ENCODE peak calls at places on chromosomes 12 and 14, in four cellular contexts. One of them, this sample, is unnamed.
A peak's percentile ranks its signal among the peaks of the same experiment; 100 is the strongest.

GRCh38 chr12:21627924-21628323 is 23.3 kb upstream of the GYS2 start:
- DNase-seq in HepG2: no peak
- DNase-seq in astrocyte of the spinal cord: no peak
- DNase-seq in mucosa of descending colon: no peak
- DNase-seq in this sample: no peak

GRCh38 chr12:83052890-83053541 is 366.3 kb downstream of the TMTC2 start:
- DNase-seq in HepG2: no peak
- DNase-seq in astrocyte of the spinal cord: no peak
- DNase-seq in mucosa of descending colon: no peak
- DNase-seq in this sample: no peak

GRCh38 chr12:6229224-6229748 is 29.1 kb downstream of the CD9 start:
- DNase-seq in HepG2: no peak
- DNase-seq in astrocyte of the spinal cord: no peak
- DNase-seq in mucosa of descending colon: peak; percentile 87
- DNase-seq in this sample: no peak

GRCh38 chr12:6850796-6851152 is 312 bp downstream of the CDCA3 start:
- DNase-seq in HepG2: peak; percentile 51
- DNase-seq in astrocyte of the spinal cord: no peak
- DNase-seq in mucosa of descending colon: no peak
- DNase-seq in this sample: no peak

GRCh38 chr14:73785336-73785833 is 66.2 kb upstream of the PTGR2 start:
- DNase-seq in HepG2: peak; percentile 50
- DNase-seq in astrocyte of the spinal cord: peak; percentile 86
- DNase-seq in mucosa of descending colon: peak; percentile 49
- DNase-seq in this sample: peak; percentile 53

GRCh38 chr14:104657114-104657524 is 32.3 kb upstream of the INF2 start:
- DNase-seq in HepG2: no peak
- DNase-seq in astrocyte of the spinal cord: no peak
- DNase-seq in mucosa of descending colon: peak; percentile 21
- DNase-seq in this sample: no peak

GRCh38 chr12:30782316-30783173 is 27.8 kb upstream of the CAPRIN2 start:
- DNase-seq in HepG2: no peak
- DNase-seq in astrocyte of the spinal cord: no peak
- DNase-seq in mucosa of descending colon: no peak
- DNase-seq in this sample: no peak

GRCh38 chr14:65446159-65446558 is 33.6 kb downstream of the FUT8 start:
- DNase-seq in HepG2: no peak
- DNase-seq in astrocyte of the spinal cord: no peak
- DNase-seq in mucosa of descending colon: no peak
- DNase-seq in this sample: peak; percentile 29

GRCh38 chr14:61517861-61518802 is 177.2 kb upstream of the HIF1A start:
- DNase-seq in HepG2: peak; percentile 68
- DNase-seq in astrocyte of the spinal cord: no peak
- DNase-seq in mucosa of descending colon: peak; percentile 65
- DNase-seq in this sample: no peak

GRCh38 chr12:40181490-40181889 is 43.3 kb upstream of the LRRK2 start:
- DNase-seq in HepG2: no peak
- DNase-seq in astrocyte of the spinal cord: no peak
- DNase-seq in mucosa of descending colon: no peak
- DNase-seq in this sample: no peak

GRCh38 chr14:64190974-64191502 is 103.1 kb downstream of the ESR2 start:
- DNase-seq in HepG2: no peak
- DNase-seq in astrocyte of the spinal cord: no peak
- DNase-seq in mucosa of descending colon: no peak
- DNase-seq in this sample: no peak
- TF ChIP-seq CTCF in HepG2: no peak
- TF ChIP-seq CTCF in astrocyte of the spinal cord: no peak
- TF ChIP-seq CTCF in mucosa of descending colon: no peak
- TF ChIP-seq CTCF in this sample: no peak

GRCh38 chr12:50618864-50619609 is 114.3 kb downstream of the DIP2B start:
- DNase-seq in HepG2: no peak
- DNase-seq in astrocyte of the spinal cord: peak; percentile 69
- DNase-seq in mucosa of descending colon: no peak
- DNase-seq in this sample: no peak
- H3K4me3 ChIP-seq in HepG2: no peak overlapping the region
- H3K4me3 ChIP-seq in astrocyte of the spinal cord: no peak overlapping the region
- H3K4me3 ChIP-seq in mucosa of descending colon: no peak overlapping the region
- H3K4me3 ChIP-seq in this sample: no peak overlapping the region

DNA sequence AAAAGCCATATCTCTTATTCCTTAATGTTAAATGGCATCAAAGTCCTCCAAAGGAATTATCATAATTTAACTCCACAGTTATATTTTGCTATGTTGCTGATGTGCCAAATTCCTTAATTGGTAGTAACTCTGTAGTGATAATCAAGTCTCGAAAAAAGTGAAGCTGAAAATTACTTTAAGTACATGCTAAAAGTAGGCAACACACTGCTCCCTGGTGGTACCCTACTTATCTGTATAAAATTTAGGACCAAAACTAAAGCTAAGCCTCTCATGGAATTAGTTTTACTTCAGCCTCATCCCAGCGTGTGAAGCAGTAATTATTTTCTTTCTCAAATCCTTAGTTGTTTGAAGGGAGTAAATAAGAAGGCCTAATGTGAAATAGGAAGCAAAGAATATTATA is 132.8 kb downstream of the TTLL5 start:
- DNase-seq in HepG2: no peak
- DNase-seq in astrocyte of the spinal cord: peak; percentile 32
- DNase-seq in mucosa of descending colon: no peak
- DNase-seq in this sample: no peak
- TF ChIP-seq CTCF in HepG2: no peak
- TF ChIP-seq CTCF in astrocyte of the spinal cord: no peak
- TF ChIP-seq CTCF in mucosa of descending colon: no peak
- TF ChIP-seq CTCF in this sample: peak; percentile 14

GRCh38 chr12:92926549-92926948 is 2.5 kb downstream of the EEA1 start:
- DNase-seq in HepG2: no peak
- DNase-seq in astrocyte of the spinal cord: no peak
- DNase-seq in mucosa of descending colon: no peak
- DNase-seq in this sample: no peak
- H3K4me3 ChIP-seq in HepG2: no peak overlapping the region
- H3K4me3 ChIP-seq in astrocyte of the spinal cord: no peak overlapping the region
- H3K4me3 ChIP-seq in mucosa of descending colon: no peak overlapping the region
- H3K4me3 ChIP-seq in this sample: peak overlapping the region; percentile 74

DNA sequence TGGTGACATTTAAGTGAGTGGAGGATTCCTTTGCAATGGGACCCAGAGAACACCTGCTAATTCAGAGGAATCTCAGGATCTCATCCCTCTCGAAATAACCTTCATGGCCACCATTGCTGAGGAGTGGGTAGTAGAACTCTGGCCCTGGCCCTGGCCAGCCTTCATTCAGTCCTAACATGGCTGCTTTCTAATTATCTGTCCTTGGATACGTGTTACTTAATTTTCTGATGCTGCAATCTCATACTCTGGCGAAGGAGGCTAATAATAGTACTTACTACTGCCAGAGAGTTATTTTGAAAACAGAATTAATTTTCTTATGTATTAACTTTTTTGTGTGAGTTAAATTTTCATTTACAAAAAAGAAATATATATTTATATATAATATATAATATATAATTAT is 12.1 kb upstream of the COX6A1 start:
- DNase-seq in HepG2: no peak
- DNase-seq in astrocyte of the spinal cord: no peak
- DNase-seq in mucosa of descending colon: no peak
- DNase-seq in this sample: no peak
- TF ChIP-seq CTCF in HepG2: no peak
- TF ChIP-seq CTCF in astrocyte of the spinal cord: no peak
- TF ChIP-seq CTCF in mucosa of descending colon: no peak
- TF ChIP-seq CTCF in this sample: no peak

DNA sequence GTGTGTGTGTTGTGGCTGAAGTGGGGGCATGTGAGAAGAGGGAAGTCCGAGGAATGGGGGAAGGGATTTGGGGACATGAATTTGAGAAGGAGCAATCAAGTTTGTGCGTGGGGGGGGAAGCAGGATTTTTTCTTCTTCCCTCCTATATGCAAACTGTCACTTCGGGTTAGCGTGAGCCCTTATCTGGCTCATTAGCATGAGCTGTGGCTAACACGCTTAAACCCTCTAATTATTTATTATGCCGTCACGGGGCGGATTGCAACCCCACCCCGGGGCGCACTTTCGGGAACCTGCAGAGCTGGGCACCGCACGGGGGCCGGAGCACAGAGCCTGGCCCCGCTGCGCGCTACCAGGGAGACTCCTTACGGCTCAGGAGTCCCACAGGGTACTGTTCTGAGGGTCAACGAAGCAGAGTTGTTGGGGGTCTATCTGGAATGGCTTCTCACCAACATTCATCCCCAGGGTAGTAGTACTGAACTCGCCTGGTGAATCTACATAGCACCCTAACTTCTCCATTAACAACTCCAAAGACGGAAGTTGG is 6.5 kb upstream of the ASCL1 start:
- DNase-seq in HepG2: no peak
- DNase-seq in astrocyte of the spinal cord: no peak
- DNase-seq in mucosa of descending colon: no peak
- DNase-seq in this sample: no peak
- H3K4me3 ChIP-seq in HepG2: no peak overlapping the region
- H3K4me3 ChIP-seq in astrocyte of the spinal cord: no peak overlapping the region
- H3K4me3 ChIP-seq in mucosa of descending colon: no peak overlapping the region
- H3K4me3 ChIP-seq in this sample: no peak overlapping the region

GRCh38 chr14:90556666-90557450 is 160.0 kb downstream of the CALM1 start:
- DNase-seq in HepG2: peak; percentile 14
- DNase-seq in astrocyte of the spinal cord: no peak
- DNase-seq in mucosa of descending colon: no peak
- DNase-seq in this sample: no peak
- TF ChIP-seq CTCF in HepG2: peak; percentile 31
- TF ChIP-seq CTCF in astrocyte of the spinal cord: no peak
- TF ChIP-seq CTCF in mucosa of descending colon: no peak
- TF ChIP-seq CTCF in this sample: no peak

DNA sequence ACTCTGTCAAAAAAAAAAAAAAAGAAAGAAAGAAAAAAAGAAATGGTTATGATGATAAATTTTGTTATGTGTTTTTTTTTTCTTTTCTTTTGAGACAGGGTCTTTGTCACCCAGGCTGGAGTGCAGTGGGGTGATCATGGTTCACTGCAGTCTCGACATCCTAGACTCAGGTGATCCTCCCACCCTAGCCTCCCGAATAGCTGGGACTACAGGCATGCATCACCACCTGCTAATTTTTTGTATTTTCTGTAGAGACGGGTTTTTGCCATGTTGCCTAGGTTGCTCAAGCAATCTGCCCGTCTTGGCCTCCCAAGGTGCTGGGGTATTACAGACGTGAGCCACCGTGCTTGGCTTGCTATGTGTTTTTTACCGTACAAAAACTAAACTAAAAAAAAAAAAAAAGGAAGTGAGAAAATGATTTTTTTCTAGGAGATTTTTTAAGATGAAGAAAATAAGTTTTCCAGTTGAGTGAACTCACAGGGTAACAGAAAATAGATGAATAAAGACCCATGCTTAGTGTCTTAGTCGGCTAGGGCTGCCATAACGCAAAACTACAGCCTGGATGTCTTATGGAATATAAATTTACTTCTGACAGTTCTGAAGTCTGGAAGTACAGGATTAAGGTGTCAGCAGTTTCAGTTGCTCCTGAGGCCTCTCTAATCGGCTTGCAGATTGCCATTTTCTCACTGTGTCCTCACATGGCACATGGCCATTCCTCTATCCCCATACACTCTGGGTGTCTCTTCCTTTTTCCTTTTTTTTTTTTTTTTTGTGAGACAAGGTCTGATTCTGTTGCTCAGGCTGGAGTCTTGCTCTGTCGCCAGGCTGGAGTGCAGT is 13.2 kb upstream of the APOF start:
- DNase-seq in HepG2: no peak
- DNase-seq in astrocyte of the spinal cord: no peak
- DNase-seq in mucosa of descending colon: no peak
- DNase-seq in this sample: no peak
- H3K4me3 ChIP-seq in HepG2: no peak overlapping the region
- H3K4me3 ChIP-seq in astrocyte of the spinal cord: no peak overlapping the region
- H3K4me3 ChIP-seq in mucosa of descending colon: no peak overlapping the region
- H3K4me3 ChIP-seq in this sample: no peak overlapping the region

GRCh38 chr12:12503384-12504078 is 59.1 kb downstream of the DUSP16 start:
- DNase-seq in HepG2: no peak
- DNase-seq in astrocyte of the spinal cord: no peak
- DNase-seq in mucosa of descending colon: peak; percentile 44
- DNase-seq in this sample: no peak
- TF ChIP-seq CTCF in HepG2: peak; percentile 18
- TF ChIP-seq CTCF in astrocyte of the spinal cord: no peak
- TF ChIP-seq CTCF in mucosa of descending colon: no peak
- TF ChIP-seq CTCF in this sample: no peak

This sample was measured in HFF-Myc.